ENCODE peak calls at places on chromosomes 1 and 21, in five cellular contexts. One of them, this sample, is unnamed.

GRCh38 chr1:2835650-2836159 is 34.2 kb upstream of the TTC34 start:
- DNase-seq in NB4: no peak
- DNase-seq in fibroblast of the conjunctiva: no peak
- DNase-seq in stimulated activated CD8-positive, alpha-beta memory T cell treated with anti-CD3 and anti-CD28 coated beads, Interleukin-2, amount 100 ng/mL, for 48 hours: no peak
- DNase-seq in GM06990: no peak
- DNase-seq in this sample: no peak

GRCh38 chr1:183472488-183473285 is at the start of gene SMG7:
- DNase-seq in stimulated activated CD8-positive, alpha-beta memory T cell treated with anti-CD3 and anti-CD28 coated beads, Interleukin-2, amount 100 ng/mL, for 48 hours: peak; percentile 27
- DNase-seq in NB4: peak; percentile 64
- DNase-seq in fibroblast of the conjunctiva: no peak
- DNase-seq in GM06990: no peak
- DNase-seq in this sample: peak; percentile 29

GRCh38 chr21:42032266-42032665 is 22.1 kb upstream of the ZBTB21 start:
- DNase-seq in NB4: no peak
- DNase-seq in fibroblast of the conjunctiva: no peak
- DNase-seq in stimulated activated CD8-positive, alpha-beta memory T cell treated with anti-CD3 and anti-CD28 coated beads, Interleukin-2, amount 100 ng/mL, for 48 hours: no peak
- DNase-seq in GM06990: no peak
- DNase-seq in this sample: no peak

GRCh38 chr1:193697105-193697762 is 510.8 kb upstream of the B3GALT2 start:
- DNase-seq in stimulated activated CD8-positive, alpha-beta memory T cell treated with anti-CD3 and anti-CD28 coated beads, Interleukin-2, amount 100 ng/mL, for 48 hours: no peak
- DNase-seq in fibroblast of the conjunctiva: no peak
- DNase-seq in NB4: no peak
- DNase-seq in GM06990: no peak
- DNase-seq in this sample: no peak

GRCh38 chr1:82718719-82719419 is 918.1 kb downstream of the ADGRL2 start:
- DNase-seq in stimulated activated CD8-positive, alpha-beta memory T cell treated with anti-CD3 and anti-CD28 coated beads, Interleukin-2, amount 100 ng/mL, for 48 hours: no peak
- DNase-seq in GM06990: no peak
- DNase-seq in fibroblast of the conjunctiva: no peak
- DNase-seq in NB4: no peak
- DNase-seq in this sample: no peak

GRCh38 chr1:172823534-172823933 is 164.6 kb downstream of the FASLG start:
- DNase-seq in stimulated activated CD8-positive, alpha-beta memory T cell treated with anti-CD3 and anti-CD28 coated beads, Interleukin-2, amount 100 ng/mL, for 48 hours: no peak
- DNase-seq in GM06990: no peak
- DNase-seq in NB4: no peak
- DNase-seq in fibroblast of the conjunctiva: peak; percentile 18
- DNase-seq in this sample: peak; percentile 63

GRCh38 chr21:34536311-34536710 is 24.3 kb upstream of the KCNE1 start:
- DNase-seq in GM06990: no peak
- DNase-seq in NB4: no peak
- DNase-seq in stimulated activated CD8-positive, alpha-beta memory T cell treated with anti-CD3 and anti-CD28 coated beads, Interleukin-2, amount 100 ng/mL, for 48 hours: no peak
- DNase-seq in fibroblast of the conjunctiva: no peak
- DNase-seq in this sample: no peak

GRCh38 chr1:236345728-236346127 is 48.4 kb upstream of the EDARADD start:
- DNase-seq in fibroblast of the conjunctiva: no peak
- DNase-seq in GM06990: no peak
- DNase-seq in stimulated activated CD8-positive, alpha-beta memory T cell treated with anti-CD3 and anti-CD28 coated beads, Interleukin-2, amount 100 ng/mL, for 48 hours: no peak
- DNase-seq in NB4: peak; percentile 39
- DNase-seq in this sample: no peak

GRCh38 chr1:183652107-183652506 is 1.0 kb downstream of the APOBEC4 start:
- DNase-seq in fibroblast of the conjunctiva: no peak
- DNase-seq in GM06990: no peak
- DNase-seq in NB4: no peak
- DNase-seq in stimulated activated CD8-positive, alpha-beta memory T cell treated with anti-CD3 and anti-CD28 coated beads, Interleukin-2, amount 100 ng/mL, for 48 hours: no peak
- DNase-seq in this sample: no peak

GRCh38 chr1:226816585-226816984 is 53.8 kb upstream of the PSEN2 start:
- DNase-seq in fibroblast of the conjunctiva: no peak
- DNase-seq in stimulated activated CD8-positive, alpha-beta memory T cell treated with anti-CD3 and anti-CD28 coated beads, Interleukin-2, amount 100 ng/mL, for 48 hours: no peak
- DNase-seq in NB4: no peak
- DNase-seq in GM06990: no peak
- DNase-seq in this sample: no peak

GRCh38 chr21:29985866-29986265 is 46.1 kb upstream of the GRIK1 start:
- DNase-seq in GM06990: no peak
- DNase-seq in fibroblast of the conjunctiva: no peak
- DNase-seq in NB4: no peak
- DNase-seq in stimulated activated CD8-positive, alpha-beta memory T cell treated with anti-CD3 and anti-CD28 coated beads, Interleukin-2, amount 100 ng/mL, for 48 hours: no peak
- DNase-seq in this sample: no peak

GRCh38 chr1:227744668-227745067 is 9.4 kb downstream of the SNAP47 start:
- DNase-seq in GM06990: no peak
- DNase-seq in stimulated activated CD8-positive, alpha-beta memory T cell treated with anti-CD3 and anti-CD28 coated beads, Interleukin-2, amount 100 ng/mL, for 48 hours: no peak
- DNase-seq in NB4: no peak
- DNase-seq in fibroblast of the conjunctiva: no peak
- DNase-seq in this sample: no peak

GRCh38 chr1:16927256-16927655 is 5.5 kb downstream of the CROCC start:
- DNase-seq in stimulated activated CD8-positive, alpha-beta memory T cell treated with anti-CD3 and anti-CD28 coated beads, Interleukin-2, amount 100 ng/mL, for 48 hours: no peak
- DNase-seq in NB4: no peak
- DNase-seq in fibroblast of the conjunctiva: no peak
- DNase-seq in GM06990: no peak
- DNase-seq in this sample: no peak

GRCh38 chr1:167499657-167500056 is 18.7 kb downstream of the CD247 start:
- DNase-seq in fibroblast of the conjunctiva: no peak
- DNase-seq in GM06990: peak; percentile 52
- DNase-seq in stimulated activated CD8-positive, alpha-beta memory T cell treated with anti-CD3 and anti-CD28 coated beads, Interleukin-2, amount 100 ng/mL, for 48 hours: no peak
- DNase-seq in NB4: peak; percentile 4
- DNase-seq in this sample: no peak

GRCh38 chr1:222909586-222909985 is 94.7 kb downstream of the DISP1 start:
- DNase-seq in GM06990: no peak
- DNase-seq in fibroblast of the conjunctiva: no peak
- DNase-seq in stimulated activated CD8-positive, alpha-beta memory T cell treated with anti-CD3 and anti-CD28 coated beads, Interleukin-2, amount 100 ng/mL, for 48 hours: no peak
- DNase-seq in NB4: peak; percentile 9
- DNase-seq in this sample: peak; percentile 37

GRCh38 chr21:41821756-41822431 is 55.0 kb upstream of the RIPK4 start:
- DNase-seq in GM06990: no peak
- DNase-seq in stimulated activated CD8-positive, alpha-beta memory T cell treated with anti-CD3 and anti-CD28 coated beads, Interleukin-2, amount 100 ng/mL, for 48 hours: no peak
- DNase-seq in fibroblast of the conjunctiva: no peak
- DNase-seq in NB4: no peak
- DNase-seq in this sample: no peak

GRCh38 chr1:35475356-35475755 is 81.8 kb downstream of the KIAA0319L start:
- DNase-seq in GM06990: no peak
- DNase-seq in stimulated activated CD8-positive, alpha-beta memory T cell treated with anti-CD3 and anti-CD28 coated beads, Interleukin-2, amount 100 ng/mL, for 48 hours: no peak
- DNase-seq in fibroblast of the conjunctiva: no peak
- DNase-seq in NB4: no peak
- DNase-seq in this sample: no peak

GRCh38 chr1:245301162-245301580 is 146.4 kb downstream of the KIF26B start:
- DNase-seq in GM06990: no peak
- DNase-seq in stimulated activated CD8-positive, alpha-beta memory T cell treated with anti-CD3 and anti-CD28 coated beads, Interleukin-2, amount 100 ng/mL, for 48 hours: no peak
- DNase-seq in NB4: no peak
- DNase-seq in fibroblast of the conjunctiva: no peak
- DNase-seq in this sample: peak; percentile 54

GRCh38 chr1:245245021-245245667 is 90.4 kb downstream of the KIF26B start:
- DNase-seq in GM06990: no peak
- DNase-seq in NB4: no peak
- DNase-seq in fibroblast of the conjunctiva: no peak
- DNase-seq in stimulated activated CD8-positive, alpha-beta memory T cell treated with anti-CD3 and anti-CD28 coated beads, Interleukin-2, amount 100 ng/mL, for 48 hours: no peak
- DNase-seq in this sample: no peak

GRCh38 chr21:39661740-39662139 is 49.0 kb downstream of the B3GALT5 start:
- DNase-seq in NB4: no peak
- DNase-seq in fibroblast of the conjunctiva: no peak
- DNase-seq in GM06990: no peak
- DNase-seq in stimulated activated CD8-positive, alpha-beta memory T cell treated with anti-CD3 and anti-CD28 coated beads, Interleukin-2, amount 100 ng/mL, for 48 hours: no peak
- DNase-seq in this sample: no peak

GRCh38 chr21:37484535-37485474 is 118.2 kb downstream of the DYRK1A start:
- DNase-seq in fibroblast of the conjunctiva: no peak
- DNase-seq in NB4: no peak
- DNase-seq in stimulated activated CD8-positive, alpha-beta memory T cell treated with anti-CD3 and anti-CD28 coated beads, Interleukin-2, amount 100 ng/mL, for 48 hours: no peak
- DNase-seq in GM06990: no peak
- DNase-seq in this sample: no peak

GRCh38 chr1:222026280-222026679 is 284.4 kb upstream of the DUSP10 start:
- DNase-seq in fibroblast of the conjunctiva: no peak
- DNase-seq in stimulated activated CD8-positive, alpha-beta memory T cell treated with anti-CD3 and anti-CD28 coated beads, Interleukin-2, amount 100 ng/mL, for 48 hours: no peak
- DNase-seq in NB4: no peak
- DNase-seq in GM06990: no peak
- DNase-seq in this sample: no peak

GRCh38 chr1:7497107-7497637 is 273.9 kb upstream of the VAMP3 start:
- DNase-seq in NB4: no peak
- DNase-seq in fibroblast of the conjunctiva: no peak
- DNase-seq in GM06990: no peak
- DNase-seq in stimulated activated CD8-positive, alpha-beta memory T cell treated with anti-CD3 and anti-CD28 coated beads, Interleukin-2, amount 100 ng/mL, for 48 hours: no peak
- DNase-seq in this sample: no peak

GRCh38 chr1:29668761-29669487 is 432.6 kb downstream of the PTPRU start:
- DNase-seq in stimulated activated CD8-positive, alpha-beta memory T cell treated with anti-CD3 and anti-CD28 coated beads, Interleukin-2, amount 100 ng/mL, for 48 hours: no peak
- DNase-seq in fibroblast of the conjunctiva: no peak
- DNase-seq in GM06990: no peak
- DNase-seq in NB4: no peak
- DNase-seq in this sample: no peak

GRCh38 chr1:29621826-29622435 is 385.6 kb downstream of the PTPRU start:
- DNase-seq in NB4: no peak
- DNase-seq in stimulated activated CD8-positive, alpha-beta memory T cell treated with anti-CD3 and anti-CD28 coated beads, Interleukin-2, amount 100 ng/mL, for 48 hours: no peak
- DNase-seq in fibroblast of the conjunctiva: no peak
- DNase-seq in GM06990: no peak
- DNase-seq in this sample: no peak

GRCh38 chr1:169546087-169546995 is 39.9 kb downstream of the F5 start:
- DNase-seq in GM06990: peak; percentile 41
- DNase-seq in NB4: peak; percentile 73
- DNase-seq in fibroblast of the conjunctiva: peak; percentile 79
- DNase-seq in stimulated activated CD8-positive, alpha-beta memory T cell treated with anti-CD3 and anti-CD28 coated beads, Interleukin-2, amount 100 ng/mL, for 48 hours: peak; percentile 2
- DNase-seq in this sample: peak; percentile 2

GRCh38 chr1:17425806-17426205 is 13.7 kb downstream of the RCC2 start:
- DNase-seq in NB4: no peak
- DNase-seq in GM06990: no peak
- DNase-seq in stimulated activated CD8-positive, alpha-beta memory T cell treated with anti-CD3 and anti-CD28 coated beads, Interleukin-2, amount 100 ng/mL, for 48 hours: no peak
- DNase-seq in fibroblast of the conjunctiva: no peak
- DNase-seq in this sample: no peak

GRCh38 chr1:160219062-160219929 is 14.1 kb downstream of the PEA15 start:
- DNase-seq in NB4: peak; percentile 30
- DNase-seq in GM06990: no peak
- DNase-seq in fibroblast of the conjunctiva: peak; percentile 72
- DNase-seq in stimulated activated CD8-positive, alpha-beta memory T cell treated with anti-CD3 and anti-CD28 coated beads, Interleukin-2, amount 100 ng/mL, for 48 hours: no peak
- DNase-seq in this sample: peak; percentile 64

GRCh38 chr1:84571150-84571535 is 3.1 kb downstream of the CTBS start:
- DNase-seq in GM06990: no peak
- DNase-seq in fibroblast of the conjunctiva: no peak
- DNase-seq in NB4: no peak
- DNase-seq in stimulated activated CD8-positive, alpha-beta memory T cell treated with anti-CD3 and anti-CD28 coated beads, Interleukin-2, amount 100 ng/mL, for 48 hours: no peak
- DNase-seq in this sample: no peak

GRCh38 chr1:116386042-116386441 is 13.0 kb downstream of the ATP1A1 start:
- DNase-seq in NB4: no peak
- DNase-seq in fibroblast of the conjunctiva: no peak
- DNase-seq in stimulated activated CD8-positive, alpha-beta memory T cell treated with anti-CD3 and anti-CD28 coated beads, Interleukin-2, amount 100 ng/mL, for 48 hours: no peak
- DNase-seq in GM06990: no peak
- DNase-seq in this sample: no peak

GRCh38 chr1:175188936-175189335 is 3.6 kb downstream of the KIAA0040 start:
- DNase-seq in fibroblast of the conjunctiva: no peak
- DNase-seq in NB4: peak; percentile 73
- DNase-seq in GM06990: peak; percentile 52
- DNase-seq in stimulated activated CD8-positive, alpha-beta memory T cell treated with anti-CD3 and anti-CD28 coated beads, Interleukin-2, amount 100 ng/mL, for 48 hours: peak; percentile 13
- DNase-seq in this sample: no peak

GRCh38 chr21:43354016-43354420 is 72.9 kb downstream of the SIK1 start:
- DNase-seq in fibroblast of the conjunctiva: no peak
- DNase-seq in GM06990: peak; percentile 58
- DNase-seq in NB4: no peak
- DNase-seq in stimulated activated CD8-positive, alpha-beta memory T cell treated with anti-CD3 and anti-CD28 coated beads, Interleukin-2, amount 100 ng/mL, for 48 hours: no peak
- DNase-seq in this sample: no peak

This sample was measured in hepatic stellate cell.